ENCODE peak calls at places on chromosomes 16 and 17, in four cellular contexts. Y is IMR-90, U is neuronal stem cell, A is H9. B is an unnamed sample.

GRCh38 chr16:15970743-15971434 is 21.5 kb downstream of the ABCC1 start:
- DNase-seq in Y (no peak), U (no peak), A (peak), B (peak)

GRCh38 chr17:46832945-46833839 is 14.7 kb upstream of the WNT3 start:
- DNase-seq in Y (peak), U (no peak), A (peak), B (no peak)

GRCh38 chr17:78779848-78780247 is 2.2 kb downstream of the CYTH1 start:
- DNase-seq in Y (no peak), U (no peak), A (no peak), B (no peak)

GRCh38 chr17:8060274-8060673 is 21.4 kb downstream of the ALOX15B start:
- DNase-seq in Y (peak), U (peak), A (peak), B (peak)

GRCh38 chr17:19278729-19279128 is 41.6 kb downstream of the EPN2 start:
- DNase-seq in Y (no peak), U (no peak), A (no peak), B (no peak)

GRCh38 chr16:87248704-87249103 is 68.5 kb downstream of the C16orf95 start:
- DNase-seq in Y (no peak), U (no peak), A (no peak), B (no peak)

GRCh38 chr16:24776486-24777220 is 47.2 kb downstream of the TNRC6A start:
- DNase-seq in Y (peak), U (no peak), A (no peak), B (no peak)

GRCh38 chr17:72683506-72684404 is 408.7 kb downstream of the SLC39A11 start:
- DNase-seq in Y (peak), U (no peak), A (no peak), B (peak)

GRCh38 chr16:85395207-85395912 is 217.8 kb upstream of the GSE1 start:
- DNase-seq in Y (peak), U (no peak), A (no peak), B (peak)

GRCh38 chr16:4184038-4184702 is 57.7 kb downstream of the SRL start:
- DNase-seq in Y (no peak), U (no peak), A (peak), B (no peak)
- H4K91ac ChIP-seq in Y (peak), U (no peak), A (no peak), B (peak)

GRCh38 chr17:50346313-50347086 is 574 bp downstream of the XYLT2 start:
- DNase-seq in Y (no peak), U (no peak), A (peak), B (peak)
- H2AK5ac ChIP-seq in Y (peak), U (peak), A (no peak), B (no peak)

DNA sequence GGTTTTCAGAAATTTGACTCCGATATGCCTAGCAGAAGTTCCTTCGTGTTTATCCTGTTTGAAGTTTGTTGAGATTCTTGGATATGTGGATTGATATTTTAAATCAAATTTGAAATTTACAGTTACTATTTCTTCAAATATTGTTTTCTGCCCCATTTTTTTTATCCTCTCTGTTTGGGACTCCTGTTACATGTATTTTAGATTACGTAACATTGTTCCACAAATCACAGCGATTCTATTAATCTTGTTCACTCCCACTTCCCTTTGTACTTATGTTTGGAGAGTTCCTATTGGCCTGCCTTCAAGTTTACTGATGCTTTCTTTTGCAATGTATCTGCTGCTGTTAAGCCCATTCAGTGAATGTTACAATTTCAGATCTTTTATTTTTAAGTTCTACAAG is 288.4 kb upstream of the TNRC6C start:
- DNase-seq in Y (no peak), U (no peak), A (no peak), B (no peak)
- H3K9ac ChIP-seq in Y (no peak), U (no peak), A (no peak), B (no peak)

GRCh38 chr16:19210968-19211367 is 42.9 kb downstream of the SYT17 start:
- DNase-seq in Y (no peak), U (no peak), A (no peak), B (no peak)
- H4K91ac ChIP-seq in Y (peak), U (no peak), A (no peak), B (peak)

DNA sequence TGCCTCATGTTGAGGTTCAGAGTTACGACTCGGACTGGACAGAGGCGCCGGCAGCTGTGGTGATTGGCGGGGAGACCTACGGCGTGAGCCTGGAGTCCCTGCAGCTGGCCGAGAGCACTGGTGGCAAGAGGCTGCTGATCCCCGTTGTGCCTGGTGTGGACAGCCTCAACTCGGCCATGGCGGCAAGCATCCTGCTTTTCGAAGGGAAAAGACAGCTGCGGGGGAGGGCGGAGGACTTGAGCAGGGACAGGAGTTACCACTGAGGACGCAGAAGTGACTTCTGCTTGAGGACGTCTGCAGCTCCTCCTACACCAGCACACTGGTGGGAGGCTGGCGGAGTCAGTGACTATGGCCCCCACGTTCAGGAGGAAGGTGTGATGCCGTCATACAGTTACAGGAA is 9.7 kb downstream of the MRM3 start:
- DNase-seq in Y (no peak), U (no peak), A (no peak), B (no peak)
- H2AK5ac ChIP-seq in Y (no peak), U (no peak), A (no peak), B (no peak)

DNA sequence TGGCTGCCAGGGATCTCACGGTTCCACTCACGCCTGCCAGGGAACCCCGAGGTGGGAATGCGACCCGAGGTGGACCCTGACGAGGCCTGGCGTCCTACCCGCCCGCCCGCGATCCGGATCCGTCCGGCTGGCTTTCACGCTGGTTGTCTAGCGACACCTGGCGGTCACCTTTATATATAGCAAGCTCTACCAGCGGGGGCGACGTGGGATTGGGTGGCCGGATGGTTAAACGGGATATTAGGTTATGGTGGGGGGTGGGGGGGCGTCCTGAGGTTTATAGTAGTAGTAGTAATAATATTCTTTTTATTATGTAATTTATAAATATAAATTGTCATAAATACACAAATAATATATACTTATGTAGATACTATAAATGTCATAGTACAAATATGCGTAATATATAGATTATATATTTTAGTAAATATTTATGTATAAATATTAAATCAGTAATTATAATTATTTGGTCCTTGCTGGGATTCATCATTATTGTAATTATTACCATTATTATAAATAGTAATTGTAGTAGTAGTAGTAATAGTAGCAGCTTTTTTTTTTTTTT is 136.9 kb downstream of the KCNJ12 start:
- DNase-seq in Y (peak), U (peak), A (peak), B (peak)
- H3K9ac ChIP-seq in Y (peak), U (no peak), A (no peak), B (peak)

GRCh38 chr17:14396542-14396941 is 95.7 kb downstream of the HS3ST3B1 start:
- DNase-seq in Y (peak), U (no peak), A (no peak), B (peak)

GRCh38 chr17:14389656-14390055 is 88.8 kb downstream of the HS3ST3B1 start:
- DNase-seq in Y (no peak), U (no peak), A (no peak), B (peak)

GRCh38 chr17:14398766-14399165 is 97.9 kb downstream of the HS3ST3B1 start:
- DNase-seq in Y (no peak), U (no peak), A (no peak), B (no peak)

GRCh38 chr17:14393723-14394122 is 92.8 kb downstream of the HS3ST3B1 start:
- DNase-seq in Y (no peak), U (no peak), A (no peak), B (no peak)

GRCh38 chr17:14395255-14395654 is 94.4 kb downstream of the HS3ST3B1 start:
- DNase-seq in Y (no peak), U (no peak), A (no peak), B (no peak)
- H4K91ac ChIP-seq in Y (no peak), U (no peak), A (no peak), B (no peak)

DNA sequence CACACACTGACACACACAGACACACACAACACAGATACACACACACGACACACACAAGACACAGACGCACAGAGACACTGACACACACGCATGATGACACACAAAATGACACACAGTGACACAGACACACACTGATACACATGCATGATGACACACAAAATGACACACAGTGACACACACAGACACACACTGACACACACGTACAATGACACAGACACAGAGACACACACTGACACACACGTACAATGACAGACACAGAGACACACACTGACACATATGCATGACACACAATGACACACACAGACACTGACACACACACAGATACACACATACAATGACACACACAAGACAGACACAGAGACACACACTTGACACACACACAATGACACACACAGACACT is 10.3 kb downstream of the CACNG1 start:
- DNase-seq in Y (no peak), U (no peak), A (no peak), B (no peak)
- H2AK5ac ChIP-seq in Y (no peak), U (no peak), A (no peak), B (no peak)

DNA sequence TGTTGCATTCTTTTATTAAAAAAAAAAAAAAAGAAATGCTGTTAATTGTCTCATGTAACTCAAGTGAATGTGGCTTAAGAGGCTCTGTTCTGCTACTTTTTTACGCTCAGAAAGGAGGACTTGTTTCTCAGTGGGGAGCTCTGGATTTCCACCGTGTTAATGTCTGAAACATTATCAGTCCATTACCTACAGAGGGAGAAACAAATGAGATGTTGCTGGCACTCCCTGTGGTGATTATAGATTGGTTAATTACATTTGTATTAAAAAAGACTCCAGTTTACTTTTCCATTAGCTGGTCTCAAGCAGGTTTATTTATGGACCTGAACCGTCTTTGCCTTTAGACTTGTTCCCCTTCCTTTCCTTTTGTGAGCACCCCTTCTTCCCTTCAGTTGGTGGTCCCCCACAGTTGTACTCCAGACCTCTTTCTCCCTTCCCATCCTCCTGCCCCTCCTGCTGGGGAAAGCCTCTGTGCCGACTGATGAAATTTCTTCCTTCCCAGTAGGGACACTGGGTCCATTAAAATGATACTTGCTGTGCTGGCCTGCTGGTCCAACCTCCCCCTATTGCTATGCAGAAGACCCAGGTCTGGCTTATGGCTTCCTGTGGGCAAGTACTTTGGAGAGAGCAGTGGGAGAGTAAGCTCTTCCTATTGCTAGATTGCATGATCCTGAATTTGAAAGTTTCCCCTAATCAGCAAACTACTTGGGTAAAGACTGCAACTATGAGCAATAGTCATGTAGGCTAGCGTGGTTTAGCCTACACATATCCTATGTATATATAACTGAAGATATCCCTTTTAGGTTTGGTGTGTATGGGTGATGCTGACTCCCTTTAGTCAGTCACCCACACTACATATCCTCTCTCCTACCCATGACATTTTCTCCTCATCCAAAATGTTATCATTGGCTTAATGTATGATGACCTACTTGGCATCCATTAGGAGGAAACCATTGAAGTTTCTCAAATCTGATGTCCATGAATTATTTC is 8.1 kb downstream of the CDC6 start:
- DNase-seq in Y (no peak), U (no peak), A (no peak), B (no peak)
- H3K9ac ChIP-seq in Y (no peak), U (no peak), A (no peak), B (no peak)

DNA sequence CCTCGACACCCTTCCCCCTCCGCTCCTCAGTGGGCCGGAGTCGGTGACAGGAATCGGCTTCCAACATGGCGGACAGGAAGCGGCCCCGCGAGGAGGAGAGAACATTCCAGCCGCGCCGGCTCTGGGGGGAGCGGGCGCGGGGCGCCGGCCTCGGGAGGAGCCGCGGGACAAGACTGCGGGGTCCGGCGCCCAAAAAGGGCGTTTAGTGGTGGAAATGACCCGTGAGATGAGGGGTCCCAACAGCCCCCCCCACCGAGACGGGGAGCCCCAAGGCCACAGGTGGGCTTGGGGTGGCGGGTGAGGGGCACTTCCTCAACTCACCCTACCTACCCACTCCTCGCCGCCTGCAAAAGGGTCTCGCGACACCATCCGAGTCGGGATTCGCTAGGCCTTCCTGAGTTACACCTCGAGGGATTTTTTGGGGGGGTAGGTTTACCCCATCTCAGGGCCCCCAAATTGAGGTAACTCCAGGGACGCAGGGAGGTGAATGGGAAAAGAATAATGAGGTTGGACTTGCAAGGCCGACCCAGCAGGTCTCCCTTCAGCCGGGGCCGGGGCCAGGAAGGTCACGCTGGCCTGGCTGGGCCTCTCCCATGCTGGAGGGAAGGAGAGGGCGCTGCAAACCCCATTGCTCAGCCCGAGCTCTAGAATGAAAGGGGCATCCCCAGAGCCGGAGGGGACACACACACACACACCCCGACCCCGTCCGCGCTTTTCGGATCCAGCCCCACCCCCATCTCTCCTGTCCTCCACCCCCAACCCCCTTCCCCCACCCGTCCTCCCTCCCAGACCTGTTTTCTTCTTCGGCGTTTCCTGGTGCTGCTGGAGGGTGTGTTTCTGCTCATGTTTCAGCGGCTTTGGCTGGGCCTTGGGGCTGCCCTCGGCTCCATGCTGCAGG is 707 bp downstream of the NUFIP2 start:
- DNase-seq in Y (peak), U (peak), A (peak), B (peak)
- H4K91ac ChIP-seq in Y (peak), U (no peak), A (no peak), B (peak)